ENCODE peak calls at places on chromosomes 6 and 20, in eight cellular contexts. V, O, N, Z, Q, X, C and I are unnamed samples.

GRCh38 chr6:84539122-84539856 is 225.1 kb downstream of the TBX18 start:
- DNase-seq in O (no peak), V (no peak), Q (no peak), C (no peak), N (no peak), X (no peak), Z (no peak), I (no peak)

GRCh38 chr20:7879883-7880282 is 60.4 kb downstream of the HAO1 start:
- DNase-seq in O (peak; percentile 65), N (no peak), X (no peak), C (no peak), V (no peak), Q (peak; percentile 9), Z (peak; percentile 83), I (peak; percentile 84)

GRCh38 chr20:61306935-61307475 is 54.9 kb downstream of the CDH4 start:
- DNase-seq in Q (no peak), V (no peak), O (no peak), C (no peak), Z (no peak), X (no peak), N (peak; percentile 50), I (no peak)

GRCh38 chr6:95081949-95082348 is 495.4 kb upstream of the MANEA start:
- DNase-seq in Z (no peak), O (no peak), X (no peak), N (no peak), V (no peak), C (no peak), Q (no peak), I (no peak)

GRCh38 chr6:166173292-166173951 is 5.8 kb upstream of the TBXT start:
- DNase-seq in Q (no peak), V (peak; percentile 61), Z (no peak), C (no peak), O (no peak), X (no peak), N (peak; percentile 50), I (no peak)

GRCh38 chr20:62517901-62518610 is 42.3 kb upstream of the GATA5 start:
- DNase-seq in Z (no peak), V (no peak), C (no peak), O (no peak), X (no peak), Q (no peak), N (no peak), I (no peak)

GRCh38 chr20:49482621-49483017 is at the start of gene KCNB1:
- DNase-seq in C (peak; percentile 96), Z (peak; percentile 21), O (peak; percentile 76), N (peak; percentile 98), Q (peak; percentile 8), V (peak; percentile 95), X (peak; percentile 28), I (peak; percentile 43)

GRCh38 chr6:53358440-53359087 is 9.8 kb upstream of the ELOVL5 start:
- DNase-seq in V (peak; percentile 12), N (no peak), Z (no peak), X (peak; percentile 14), Q (no peak), O (no peak), C (no peak), I (no peak)

GRCh38 chr6:116405663-116406329 is 35.0 kb downstream of the DSE start:
- DNase-seq in V (peak; percentile 19), Z (peak; percentile 85), Q (peak; percentile 48), N (peak; percentile 47), X (no peak), C (no peak), O (peak; percentile 6), I (no peak)

GRCh38 chr6:138805431-138805830 is 9.5 kb downstream of the ECT2L start:
- DNase-seq in O (no peak), Z (peak; percentile 15), N (no peak), X (no peak), V (no peak), C (no peak), Q (no peak), I (peak; percentile 38)

GRCh38 chr6:145904878-145905277 is 59.3 kb downstream of the SHPRH start:
- DNase-seq in X (no peak), Z (no peak), N (no peak), O (no peak), Q (no peak), C (no peak), V (no peak), I (no peak)

GRCh38 chr20:25247100-25247665 is 702 bp upstream of the PYGB start:
- DNase-seq in N (peak; percentile 54), V (peak; percentile 85), X (peak; percentile 81), C (peak; percentile 95), Q (peak; percentile 50), Z (peak; percentile 73), O (peak; percentile 71), I (peak; percentile 86)

GRCh38 chr20:57522380-57522973 is 2.5 kb downstream of the CTCFL start:
- DNase-seq in Z (no peak), C (no peak), O (no peak), N (no peak), X (no peak), V (no peak), Q (no peak), I (no peak)

GRCh38 chr6:6712979-6713514 is 124.5 kb downstream of the LY86 start:
- DNase-seq in Z (no peak), N (no peak), V (peak; percentile 23), X (no peak), O (no peak), C (no peak), Q (no peak), I (peak; percentile 46)

GRCh38 chr6:33008944-33009861 is at the start of gene HLA-DOA:
- DNase-seq in C (peak; percentile 79), N (peak; percentile 89), O (peak; percentile 43), X (no peak), Q (no peak), V (peak; percentile 57), Z (peak; percentile 20), I (peak; percentile 48)

GRCh38 chr6:3729603-3730344 is 21.7 kb downstream of the PXDC1 start:
- DNase-seq in Z (no peak), C (no peak), X (no peak), Q (no peak), N (no peak), V (no peak), O (no peak), I (no peak)

GRCh38 chr20:1415667-1416468 is 23.0 kb upstream of the FKBP1A start:
- DNase-seq in C (peak; percentile 86), N (peak; percentile 19), X (peak; percentile 85), O (peak; percentile 84), Q (peak; percentile 97), Z (peak; percentile 98), V (no peak), I (peak; percentile 99)

GRCh38 chr20:51425347-51426106 is 117.0 kb downstream of the NFATC2 start:
- DNase-seq in V (no peak), O (no peak), Q (no peak), Z (no peak), C (no peak), X (no peak), N (no peak), I (no peak)

GRCh38 chr6:42392871-42393270 is 58.9 kb downstream of the TRERF1 start:
- DNase-seq in O (no peak), C (no peak), V (no peak), Q (no peak), Z (no peak), X (no peak), N (no peak), I (no peak)

GRCh38 chr6:143872211-143872610 is 7.9 kb downstream of the ZC2HC1B start:
- DNase-seq in O (no peak), N (no peak), Q (no peak), Z (peak; percentile 51), V (no peak), X (no peak), C (no peak), I (peak; percentile 31)

GRCh38 chr6:168035661-168036616 is 38.5 kb downstream of the KIF25 start:
- DNase-seq in V (no peak), Q (peak; percentile 4), C (peak; percentile 67), X (no peak), O (no peak), Z (peak; percentile 36), N (no peak), I (peak; percentile 88)

GRCh38 chr6:131033631-131034030 is 29.4 kb downstream of the EPB41L2 start:
- DNase-seq in Z (no peak), C (no peak), Q (no peak), O (no peak), N (no peak), X (no peak), V (no peak), I (no peak)

GRCh38 chr20:21433329-21433890 is 36.1 kb upstream of the NKX2-4 start:
- DNase-seq in N (no peak), Z (peak; percentile 51), V (no peak), C (peak; percentile 22), X (no peak), Q (peak; percentile 62), O (no peak), I (no peak)

GRCh38 chr6:157385482-157385881 is 4.5 kb downstream of the ZDHHC14 start:
- DNase-seq in O (no peak), Q (no peak), N (no peak), C (no peak), Z (no peak), V (no peak), X (no peak), I (no peak)

GRCh38 chr6:110020888-110021287 is 42.8 kb downstream of the GPR6 start:
- DNase-seq in N (no peak), C (no peak), X (no peak), Z (no peak), O (no peak), V (no peak), Q (no peak), I (no peak)